ENCODE peak calls at places on chromosome 22, in six cellular contexts. O is NCI-H524 treated with DMSO at 0.1 percent for 48 hours; M is stimulated activated naive CD4-positive, alpha-beta T cell treated with Interleukin-2 at 50 U/mL for 16 hours; H is foreskin keratinocyte; P is A172; B is CD4-positive, alpha-beta T cell. F is an unnamed sample.

GRCh38 chr22:20638143-20638870 is 130.9 kb downstream of the MED15 start:
- DNase-seq in O (no peak), M (no peak), P (no peak), B (no peak), H (no peak), F (no peak)

GRCh38 chr22:20904008-20904979 is 12.9 kb upstream of the CRKL start:
- DNase-seq in M (no peak), H (peak; percentile 95), O (no peak), P (peak; percentile 33), B (no peak), F (peak; percentile 78)

GRCh38 chr22:37778370-37779009 is 29.2 kb upstream of the GCAT start:
- DNase-seq in P (no peak), M (no peak), H (no peak), O (no peak), B (no peak), F (no peak)

GRCh38 chr22:49650336-49651241 is 177.1 kb downstream of the BRD1 start:
- DNase-seq in H (no peak), B (no peak), P (no peak), M (no peak), O (no peak), F (peak; percentile 3)

GRCh38 chr22:46421272-46421671 is 85.8 kb downstream of the TRMU start:
- DNase-seq in H (no peak), B (peak; percentile 4), O (no peak), M (no peak), P (no peak), F (no peak)

GRCh38 chr22:42078469-42079318 is 806 bp upstream of the SMDT1 start:
- DNase-seq in M (no peak), H (no peak), P (no peak), O (no peak), B (no peak), F (no peak)

GRCh38 chr22:23828800-23829680 is 9.8 kb downstream of the DERL3 start:
- DNase-seq in P (no peak), M (no peak), O (no peak), B (no peak), H (no peak), F (no peak)

GRCh38 chr22:49827307-49827852 is 293 bp downstream of the BRD1 start:
- DNase-seq in O (no peak), H (no peak), B (no peak), M (no peak), P (no peak), F (no peak)

GRCh38 chr22:22799561-22799960 is 88.1 kb upstream of the IGLL5 start:
- DNase-seq in B (no peak), M (no peak), O (no peak), H (no peak), P (no peak), F (no peak)

GRCh38 chr22:49214976-49215375 is 612.7 kb downstream of the BRD1 start:
- DNase-seq in M (no peak), B (no peak), H (no peak), P (no peak), O (no peak), F (no peak)

GRCh38 chr22:25141994-25142620 is 57.6 kb upstream of the CRYBB3 start:
- DNase-seq in P (no peak), H (no peak), O (peak; percentile 47), M (no peak), B (no peak), F (no peak)

GRCh38 chr22:38657248-38657909 is 941 bp downstream of the CBY1 start:
- DNase-seq in P (no peak), H (peak; percentile 8), O (peak; percentile 42), B (peak; percentile 9), M (peak; percentile 15), F (no peak)

F was measured in NCI-H226.